ENCODE peak calls at places on chromosomes 11 and 22, in six cellular contexts. Q is brain pericyte; C is stimulated activated CD8-positive, alpha-beta memory T cell treated with anti-CD3 and anti-CD28 coated beads, Interleukin-15, amount 100 ng/mL, for 24 hours; D is activated CD4-positive, alpha-beta T cell treated with anti-CD3 and anti-CD28 coated beads, Interleukin-2, amount 10 ng/mL, durations not matched to agents 7 days and 5 days; K is WTC11; J is IMR-90. P is an unnamed sample.

GRCh38 chr22:42397332-42398246 is 34.6 kb downstream of the NFAM1 start:
- DNase-seq in Q (no peak), C (no peak), D (no peak), K (no peak), J (no peak), P (no peak)

GRCh38 chr11:8354622-8355417 is 91.1 kb upstream of the LMO1 start:
- DNase-seq in Q (no peak), C (no peak), D (no peak), K (no peak), J (no peak), P (no peak)

GRCh38 chr11:47511927-47512326 is 41.0 kb downstream of the CELF1 start:
- DNase-seq in Q (no peak), C (no peak), D (no peak), K (no peak), J (no peak), P (no peak)

GRCh38 chr11:108929241-108929640 is 264.4 kb downstream of the DDX10 start:
- DNase-seq in Q (peak; percentile 40), C (no peak), D (no peak), K (no peak), J (peak; percentile 99), P (no peak)

GRCh38 chr11:88100161-88100560 is 75.1 kb downstream of the RAB38 start:
- DNase-seq in Q (no peak), C (no peak), D (no peak), K (no peak), J (no peak), P (no peak)

GRCh38 chr11:19664896-19665548 is 47.6 kb upstream of the NAV2 start:
- DNase-seq in Q (no peak), C (no peak), D (no peak), K (no peak), J (peak; percentile 75), P (no peak)

GRCh38 chr11:125123194-125123946 is 11.9 kb upstream of the TMEM218 start:
- DNase-seq in Q (no peak), C (no peak), D (no peak), K (no peak), J (peak; percentile 28), P (no peak)

GRCh38 chr11:65590240-65590738 is 5.3 kb downstream of the KCNK7 start:
- DNase-seq in Q (no peak), C (no peak), D (no peak), K (no peak), J (peak; percentile 62), P (no peak)

GRCh38 chr11:129770993-129771392 is 44.7 kb upstream of the TMEM45B start:
- DNase-seq in Q (no peak), C (no peak), D (no peak), K (no peak), J (no peak), P (no peak)

GRCh38 chr11:75350743-75351540 is 519 bp downstream of the ARRB1 start:
- DNase-seq in Q (no peak), C (no peak), D (peak; percentile 35), K (peak; percentile 56), J (peak; percentile 46), P (no peak)

GRCh38 chr11:135075740-135076139 is 663.7 kb upstream of the B3GAT1 start:
- DNase-seq in Q (no peak), C (no peak), D (peak; percentile 46), K (peak; percentile 92), J (peak; percentile 5), P (no peak)

GRCh38 chr22:48245119-48245485 is 1482.7 kb downstream of the TBC1D22A start:
- DNase-seq in Q (no peak), C (no peak), D (no peak), K (no peak), J (no peak), P (no peak)

GRCh38 chr22:45881524-45881875 is 95.5 kb downstream of the WNT7B start:
- DNase-seq in Q (no peak), C (no peak), D (no peak), K (peak; percentile 3), J (no peak), P (no peak)

GRCh38 chr11:131664811-131665210 is 294.4 kb downstream of the NTM start:
- DNase-seq in Q (no peak), C (no peak), D (no peak), K (no peak), J (no peak), P (no peak)

GRCh38 chr11:114075891-114076441 is 16.5 kb downstream of the ZBTB16 start:
- DNase-seq in Q (no peak), C (no peak), D (peak; percentile 32), K (peak; percentile 69), J (peak; percentile 24), P (no peak)

GRCh38 chr11:7485136-7485853 is at the start of gene OLFML1:
- DNase-seq in Q (peak; percentile 53), C (no peak), D (no peak), K (no peak), J (no peak), P (no peak)

GRCh38 chr22:47604563-47604962 is 842.1 kb downstream of the TBC1D22A start:
- DNase-seq in Q (no peak), C (no peak), D (no peak), K (no peak), J (no peak), P (no peak)

GRCh38 chr11:57324154-57324885 is 432 bp downstream of the TNKS1BP1 start:
- DNase-seq in Q (no peak), C (no peak), D (peak; percentile 16), K (peak; percentile 72), J (peak; percentile 48), P (no peak)

GRCh38 chr11:39361557-39361956 is 2097.9 kb downstream of the LRRC4C start:
- DNase-seq in Q (no peak), C (no peak), D (no peak), K (no peak), J (no peak), P (no peak)

GRCh38 chr22:38218661-38219331 is 17.0 kb downstream of the MAFF start:
- DNase-seq in Q (peak; percentile 69), C (no peak), D (no peak), K (peak; percentile 73), J (peak; percentile 97), P (peak; percentile 77)

GRCh38 chr11:70539360-70540095 is 141.2 kb downstream of the CTTN start:
- DNase-seq in Q (no peak), C (no peak), D (no peak), K (no peak), J (no peak), P (no peak)

GRCh38 chr11:12273618-12273995 is 103.8 kb upstream of the PARVA start:
- DNase-seq in Q (no peak), C (no peak), D (no peak), K (no peak), J (no peak), P (no peak)

GRCh38 chr22:45226681-45227186 is 14.0 kb downstream of the KIAA0930 start:
- DNase-seq in Q (no peak), C (no peak), D (no peak), K (no peak), J (no peak), P (no peak)

P was measured in smooth muscle cell of the brain vasculature.